ENCODE peak calls at places on chromosome 2, in nine cellular contexts. B is NCI-H2081 treated with DMSO at 0.1 percent for 48 hours; X is GM23338; N is dorsolateral prefrontal cortex; Z is stimulated activated CD4-positive, alpha-beta T cell treated with anti-CD3 and anti-CD28 coated beads, Interleukin-15, amount 100 ng/mL, for 1 hour; L is transverse colon; A is left ventricle myocardium superior; Y is stimulated activated CD8-positive, alpha-beta memory T cell treated with anti-CD3 and anti-CD28 coated beads, Interleukin-4, amount 100 ng/mL, for 1 hour; Q is WTC11. P is an unnamed sample.

GRCh38 chr2:113080134-113080533 is 12.4 kb downstream of the IL1F10 start:
- DNase-seq in Y (no peak), Q (peak), L (peak), A (no peak), Z (no peak), X (peak), N (no peak), B (no peak), P (peak)

GRCh38 chr2:100292022-100292580 is 30.2 kb downstream of the LONRF2 start:
- DNase-seq in N (no peak), L (no peak), Q (no peak), Z (no peak), X (peak), A (no peak), Y (no peak), B (no peak), P (peak)

GRCh38 chr2:240339411-240340360 is 95.8 kb upstream of the GPC1 start:
- DNase-seq in B (no peak), Y (no peak), N (peak), X (no peak), Z (no peak), Q (no peak), A (no peak), L (no peak), P (peak)

GRCh38 chr2:167127135-167127534 is 238.9 kb downstream of the XIRP2 start:
- DNase-seq in B (no peak), Q (no peak), L (no peak), Y (no peak), N (no peak), Z (no peak), X (peak), A (no peak), P (no peak)

GRCh38 chr2:158745067-158745865 is 49.9 kb upstream of the DAPL1 start:
- DNase-seq in B (peak), N (peak), L (peak), Q (peak), Z (no peak), X (peak), Y (no peak), A (no peak), P (peak)

GRCh38 chr2:174286172-174286571 is 37.8 kb upstream of the OLA1 start:
- DNase-seq in Q (no peak), A (no peak), X (peak), N (no peak), B (no peak), L (no peak), Y (no peak), Z (no peak), P (no peak)

GRCh38 chr2:217356795-217357194 is 496.9 kb upstream of the TNP1 start:
- DNase-seq in N (no peak), A (peak), B (no peak), Q (no peak), X (peak), L (no peak), Z (no peak), Y (no peak), P (no peak)

GRCh38 chr2:140401056-140401455 is 1620.9 kb upstream of the NXPH2 start:
- DNase-seq in Q (no peak), Y (no peak), Z (no peak), A (no peak), N (no peak), L (no peak), B (no peak), X (no peak), P (no peak)

P was measured in H7.